ENCODE peak calls at places on chromosomes 1 and 21, in five cellular contexts. One of them, this sample, is unnamed.

GRCh38 chr1:178134061-178134460 is 40.2 kb downstream of the RASAL2 start:
- DNase-seq in germinal center: no peak
- DNase-seq in ACHN: peak
- DNase-seq in HL-60: peak
- DNase-seq in stomach: no peak
- DNase-seq in this sample: no peak

GRCh38 chr1:162678439-162678838 is 46.2 kb downstream of the DDR2 start:
- DNase-seq in germinal center: no peak
- DNase-seq in ACHN: peak
- DNase-seq in HL-60: no peak
- DNase-seq in stomach: no peak
- DNase-seq in this sample: no peak

GRCh38 chr1:1847501-1848289 is 43.2 kb downstream of the GNB1 start:
- DNase-seq in germinal center: no peak
- DNase-seq in ACHN: no peak
- DNase-seq in HL-60: no peak
- DNase-seq in stomach: no peak
- DNase-seq in this sample: peak

GRCh38 chr21:27695246-27695645 is 728.4 kb upstream of the ADAMTS5 start:
- DNase-seq in germinal center: no peak
- DNase-seq in ACHN: no peak
- DNase-seq in HL-60: no peak
- DNase-seq in stomach: no peak
- DNase-seq in this sample: no peak

GRCh38 chr1:204560590-204560989 is 44.4 kb downstream of the MDM4 start:
- DNase-seq in germinal center: no peak
- DNase-seq in ACHN: peak
- DNase-seq in HL-60: no peak
- DNase-seq in stomach: no peak
- DNase-seq in this sample: no peak

GRCh38 chr1:172427191-172427590 is 6.7 kb downstream of the C1orf105 start:
- DNase-seq in germinal center: no peak
- DNase-seq in ACHN: no peak
- DNase-seq in HL-60: no peak
- DNase-seq in stomach: no peak
- DNase-seq in this sample: no peak

GRCh38 chr21:45355573-45355972 is 49.4 kb upstream of the COL18A1 start:
- DNase-seq in germinal center: no peak
- DNase-seq in ACHN: no peak
- DNase-seq in HL-60: no peak
- DNase-seq in stomach: no peak
- DNase-seq in this sample: no peak

GRCh38 chr1:155158991-155159390 is 14.1 kb downstream of the KRTCAP2 start:
- DNase-seq in germinal center: no peak
- DNase-seq in ACHN: no peak
- DNase-seq in HL-60: no peak
- DNase-seq in stomach: no peak
- DNase-seq in this sample: no peak

GRCh38 chr1:100162881-100163280 is 15.2 kb downstream of the LRRC39 start:
- DNase-seq in germinal center: no peak
- DNase-seq in ACHN: no peak
- DNase-seq in HL-60: no peak
- DNase-seq in stomach: no peak
- DNase-seq in this sample: no peak

GRCh38 chr1:200372095-200372884 is 37.5 kb downstream of the ZNF281 start:
- DNase-seq in germinal center: no peak
- DNase-seq in ACHN: peak
- DNase-seq in HL-60: no peak
- DNase-seq in stomach: no peak
- DNase-seq in this sample: no peak

GRCh38 chr1:31954607-31955283 is 16.6 kb upstream of the PTP4A2 start:
- DNase-seq in germinal center: no peak
- DNase-seq in ACHN: peak
- DNase-seq in HL-60: peak
- DNase-seq in stomach: peak
- DNase-seq in this sample: no peak

GRCh38 chr1:30754684-30755171 is 2.8 kb downstream of the LAPTM5 start:
- DNase-seq in germinal center: peak
- DNase-seq in ACHN: no peak
- DNase-seq in HL-60: peak
- DNase-seq in stomach: no peak
- DNase-seq in this sample: no peak

GRCh38 chr1:47948126-47948525 is 49.1 kb downstream of the TRABD2B start:
- DNase-seq in germinal center: no peak
- DNase-seq in ACHN: peak
- DNase-seq in HL-60: no peak
- DNase-seq in stomach: no peak
- DNase-seq in this sample: peak

GRCh38 chr1:35568975-35569395 is 4.1 kb upstream of the TFAP2E start:
- DNase-seq in germinal center: peak
- DNase-seq in ACHN: peak
- DNase-seq in HL-60: peak
- DNase-seq in stomach: peak
- DNase-seq in this sample: peak

GRCh38 chr1:157269656-157270375 is 131.6 kb upstream of the ETV3 start:
- DNase-seq in germinal center: peak
- DNase-seq in ACHN: no peak
- DNase-seq in HL-60: no peak
- DNase-seq in stomach: no peak
- DNase-seq in this sample: no peak

GRCh38 chr21:37374026-37374425 is 7.5 kb downstream of the DYRK1A start:
- DNase-seq in germinal center: no peak
- DNase-seq in ACHN: no peak
- DNase-seq in HL-60: no peak
- DNase-seq in stomach: no peak
- DNase-seq in this sample: no peak

GRCh38 chr1:73105755-73106154 is 823.4 kb upstream of the NEGR1 start:
- DNase-seq in germinal center: no peak
- DNase-seq in ACHN: no peak
- DNase-seq in HL-60: no peak
- DNase-seq in stomach: no peak
- DNase-seq in this sample: no peak

GRCh38 chr1:185459141-185459540 is 142.1 kb upstream of the IVNS1ABP start:
- DNase-seq in germinal center: no peak
- DNase-seq in ACHN: no peak
- DNase-seq in HL-60: no peak
- DNase-seq in stomach: no peak
- DNase-seq in this sample: no peak